ENCODE peak calls at places on chromosome 2, in seven cellular contexts. S is neuronal stem cell; I is suprapubic skin; D is right cardiac atrium; K is naive thymus-derived CD4-positive, alpha-beta T cell; Q is GM23338; N is WERI-Rb-1. A is an unnamed sample.

GRCh38 chr2:122414911-122415310 is 659.5 kb downstream of the TSN start:
- DNase-seq in S (no peak), I (no peak), D (no peak), K (no peak), Q (no peak), N (no peak), A (no peak)

GRCh38 chr2:9708683-9709538 is 78.1 kb upstream of the YWHAQ start:
- DNase-seq in S (no peak), I (no peak), D (no peak), K (no peak), Q (no peak), N (no peak), A (no peak)

GRCh38 chr2:170739048-170739447 is 23.9 kb downstream of the SP5 start:
- DNase-seq in S (no peak), I (no peak), D (no peak), K (no peak), Q (no peak), N (no peak), A (no peak)

GRCh38 chr2:47401789-47402554 is 984 bp upstream of the MSH2 start:
- DNase-seq in S (no peak), I (no peak), D (peak), K (no peak), Q (peak), N (peak), A (no peak)

GRCh38 chr2:217166241-217166640 is 306.4 kb upstream of the TNP1 start:
- DNase-seq in S (peak), I (no peak), D (no peak), K (no peak), Q (peak), N (peak), A (no peak)

GRCh38 chr2:172710584-172711024 is 25.0 kb upstream of the RAPGEF4 start:
- DNase-seq in S (peak), I (no peak), D (peak), K (no peak), Q (peak), N (peak), A (no peak)

GRCh38 chr2:6694555-6694954 is 171.2 kb downstream of the CMPK2 start:
- DNase-seq in S (no peak), I (no peak), D (peak), K (no peak), Q (no peak), N (no peak), A (no peak)

GRCh38 chr2:190554357-190555006 is 20.0 kb upstream of the NEMP2 start:
- DNase-seq in S (no peak), I (no peak), D (no peak), K (no peak), Q (peak), N (no peak), A (no peak)

GRCh38 chr2:30410217-30410616 is 36.8 kb upstream of the LCLAT1 start:
- DNase-seq in S (no peak), I (no peak), D (no peak), K (no peak), Q (no peak), N (no peak), A (no peak)

GRCh38 chr2:7900593-7900992 is 781.3 kb upstream of the ID2 start:
- DNase-seq in S (no peak), I (no peak), D (no peak), K (no peak), Q (no peak), N (no peak), A (no peak)

GRCh38 chr2:152627010-152627957 is 90.0 kb downstream of the PRPF40A start:
- DNase-seq in S (no peak), I (no peak), D (no peak), K (no peak), Q (peak), N (no peak), A (no peak)

GRCh38 chr2:223306371-223306770 is 254.4 kb downstream of the KCNE4 start:
- DNase-seq in S (no peak), I (no peak), D (no peak), K (no peak), Q (peak), N (peak), A (no peak)

GRCh38 chr2:216354236-216354788 is 18.0 kb downstream of the MARCHF4 start:
- DNase-seq in S (no peak), I (no peak), D (no peak), K (no peak), Q (no peak), N (no peak), A (no peak)

GRCh38 chr2:142617461-142617860 is 260.0 kb upstream of the KYNU start:
- DNase-seq in S (no peak), I (no peak), D (no peak), K (no peak), Q (no peak), N (no peak), A (no peak)

GRCh38 chr2:55961318-55961911 is 37.8 kb upstream of the EFEMP1 start:
- DNase-seq in S (peak), I (no peak), D (no peak), K (no peak), Q (peak), N (peak), A (no peak)

GRCh38 chr2:151350579-151351195 is 6.7 kb upstream of the TNFAIP6 start:
- DNase-seq in S (no peak), I (no peak), D (no peak), K (no peak), Q (no peak), N (no peak), A (no peak)

GRCh38 chr2:146820672-146821071 is 1024.2 kb upstream of the ACVR2A start:
- DNase-seq in S (no peak), I (no peak), D (no peak), K (no peak), Q (no peak), N (no peak), A (no peak)

GRCh38 chr2:44825702-44826101 is 115.8 kb upstream of the SIX3 start:
- DNase-seq in S (no peak), I (no peak), D (no peak), K (no peak), Q (no peak), N (no peak), A (no peak)

GRCh38 chr2:24409700-24410556 is 49.6 kb upstream of the ITSN2 start:
- DNase-seq in S (peak), I (no peak), D (no peak), K (no peak), Q (peak), N (peak), A (no peak)

GRCh38 chr2:66581461-66582363 is 146.8 kb downstream of the MEIS1 start:
- DNase-seq in S (no peak), I (peak), D (no peak), K (no peak), Q (peak), N (no peak), A (no peak)

GRCh38 chr2:151153601-151154000 is 108.1 kb downstream of the RBM43 start:
- DNase-seq in S (no peak), I (no peak), D (no peak), K (no peak), Q (no peak), N (no peak), A (no peak)

GRCh38 chr2:36058953-36059352 is 296.6 kb upstream of the CRIM1 start:
- DNase-seq in S (no peak), I (no peak), D (peak), K (no peak), Q (no peak), N (no peak), A (no peak)

GRCh38 chr2:36059684-36060083 is 295.9 kb upstream of the CRIM1 start:
- DNase-seq in S (no peak), I (no peak), D (no peak), K (no peak), Q (no peak), N (no peak), A (no peak)

GRCh38 chr2:36058076-36058475 is 297.5 kb upstream of the CRIM1 start:
- DNase-seq in S (no peak), I (no peak), D (no peak), K (no peak), Q (no peak), N (no peak), A (no peak)

DNA sequence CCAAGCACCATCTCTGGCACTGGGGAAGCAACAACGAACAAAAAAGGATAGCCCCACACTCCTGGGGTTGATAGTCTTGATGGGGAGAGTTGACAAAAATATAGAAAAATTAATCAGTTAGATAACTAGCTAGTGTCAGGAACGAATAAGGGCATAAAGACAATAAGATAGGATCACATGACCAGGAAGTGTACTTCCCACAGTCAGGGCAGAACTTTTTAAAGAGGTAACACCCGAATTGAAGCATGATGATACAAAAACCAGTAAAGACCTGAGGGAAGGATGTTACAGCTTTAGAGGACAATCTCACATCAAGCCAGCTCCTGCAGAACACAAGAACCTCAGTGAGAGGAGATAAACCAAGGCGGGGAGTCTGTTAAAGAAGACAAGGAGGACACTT is 295.4 kb upstream of the CRIM1 start:
- DNase-seq in S (no peak), I (no peak), D (no peak), K (no peak), Q (no peak), N (no peak), A (no peak)
- H3K27ac ChIP-seq in S (no peak), I (no peak), D (no peak), K (no peak), Q (no peak), N (no peak), A (no peak)

DNA sequence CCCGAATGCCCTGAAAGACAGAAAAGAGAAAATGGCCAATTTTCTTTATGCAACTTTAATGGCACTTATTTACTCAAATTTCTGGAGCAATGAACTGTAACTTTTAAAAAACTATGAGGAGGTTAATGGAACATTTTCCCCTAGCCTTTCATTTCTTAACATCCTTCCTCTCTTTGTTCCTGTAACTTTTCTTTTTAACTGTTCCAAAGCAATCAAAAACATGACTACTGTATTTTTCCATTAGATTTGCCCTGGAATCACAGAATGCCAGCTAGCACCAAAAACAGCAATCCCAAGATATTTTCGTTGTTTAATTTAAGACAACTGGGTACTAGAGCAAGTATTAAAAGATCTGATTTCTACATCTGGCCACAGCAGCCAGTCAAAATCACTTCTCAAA is 3.8 kb downstream of the STARD7 start:
- DNase-seq in S (no peak), I (no peak), D (no peak), K (no peak), Q (no peak), N (no peak), A (no peak)
- H3K4me3 ChIP-seq in S (no peak), I (peak), D (peak), K (no peak), Q (peak), N (no peak), A (peak)

GRCh38 chr2:225254363-225254762 is 145.1 kb upstream of the NYAP2 start:
- DNase-seq in S (no peak), I (no peak), D (no peak), K (no peak), Q (no peak), N (no peak), A (no peak)
- H3K27ac ChIP-seq in S (no peak), I (no peak), D (no peak), K (no peak), Q (no peak), N (no peak), A (no peak)

GRCh38 chr2:62663920-62664319 is 41.6 kb upstream of the EHBP1 start:
- DNase-seq in S (no peak), I (no peak), D (no peak), K (no peak), Q (no peak), N (no peak), A (no peak)
- H3K4me3 ChIP-seq in S (no peak), I (no peak), D (no peak), K (no peak), Q (no peak), N (no peak), A (no peak)

GRCh38 chr2:101081508-101081907 is 69.7 kb downstream of the TBC1D8 start:
- DNase-seq in S (no peak), I (no peak), D (no peak), K (no peak), Q (no peak), N (no peak), A (no peak)
- H3K27ac ChIP-seq in S (no peak), I (no peak), D (no peak), K (no peak), Q (no peak), N (no peak), A (no peak)

GRCh38 chr2:209526541-209526940 is 102.7 kb downstream of the MAP2 start:
- DNase-seq in S (no peak), I (no peak), D (no peak), K (no peak), Q (no peak), N (no peak), A (no peak)
- H3K4me3 ChIP-seq in S (no peak), I (peak), D (peak), K (no peak), Q (no peak), N (no peak), A (peak)

GRCh38 chr2:201256001-201256544 is 4.3 kb upstream of the CASP8 start:
- DNase-seq in S (no peak), I (no peak), D (no peak), K (no peak), Q (no peak), N (no peak), A (no peak)
- H3K27ac ChIP-seq in S (no peak), I (no peak), D (no peak), K (peak), Q (no peak), N (no peak), A (no peak)

GRCh38 chr2:61425605-61426155 is 45.2 kb downstream of the USP34 start:
- DNase-seq in S (no peak), I (no peak), D (no peak), K (no peak), Q (no peak), N (no peak), A (no peak)
- H3K4me3 ChIP-seq in S (no peak), I (no peak), D (no peak), K (no peak), Q (no peak), N (no peak), A (no peak)